ENCODE peak calls at places on chromosomes 7 and 10, in ten cellular contexts. One of them, this sample, is unnamed.

GRCh38 chr10:130654726-130655125 is 518.5 kb downstream of the GLRX3 start:
- DNase-seq in kidney: no peak
- DNase-seq in cardiac muscle cell: no peak
- DNase-seq in endothelial cell: no peak
- DNase-seq in D721Med: no peak
- DNase-seq in AG09309: no peak
- DNase-seq in fibroblast of the aortic adventitia: no peak
- DNase-seq in stomach: no peak
- DNase-seq in colonic mucosa: no peak
- DNase-seq in GM06990: no peak
- DNase-seq in this sample: no peak

GRCh38 chr7:92061154-92061553 is 73.1 kb downstream of the CYP51A1 start:
- DNase-seq in stomach: no peak
- DNase-seq in cardiac muscle cell: no peak
- DNase-seq in D721Med: no peak
- DNase-seq in endothelial cell: no peak
- DNase-seq in fibroblast of the aortic adventitia: no peak
- DNase-seq in GM06990: no peak
- DNase-seq in kidney: no peak
- DNase-seq in colonic mucosa: peak
- DNase-seq in AG09309: no peak
- DNase-seq in this sample: no peak

GRCh38 chr7:2032030-2032875 is 200.5 kb downstream of the MAD1L1 start:
- DNase-seq in D721Med: no peak
- DNase-seq in GM06990: no peak
- DNase-seq in stomach: peak
- DNase-seq in cardiac muscle cell: peak
- DNase-seq in endothelial cell: no peak
- DNase-seq in fibroblast of the aortic adventitia: peak
- DNase-seq in colonic mucosa: no peak
- DNase-seq in AG09309: no peak
- DNase-seq in kidney: peak
- DNase-seq in this sample: no peak

GRCh38 chr7:131859162-131859821 is 302.9 kb upstream of the PODXL start:
- DNase-seq in endothelial cell: peak
- DNase-seq in cardiac muscle cell: peak
- DNase-seq in AG09309: peak
- DNase-seq in GM06990: peak
- DNase-seq in stomach: peak
- DNase-seq in fibroblast of the aortic adventitia: peak
- DNase-seq in colonic mucosa: peak
- DNase-seq in kidney: no peak
- DNase-seq in D721Med: peak
- DNase-seq in this sample: peak

GRCh38 chr7:117963278-117964184 is 90.3 kb upstream of the CTTNBP2 start:
- DNase-seq in stomach: no peak
- DNase-seq in endothelial cell: no peak
- DNase-seq in cardiac muscle cell: no peak
- DNase-seq in D721Med: no peak
- DNase-seq in colonic mucosa: no peak
- DNase-seq in kidney: no peak
- DNase-seq in fibroblast of the aortic adventitia: no peak
- DNase-seq in AG09309: no peak
- DNase-seq in GM06990: no peak
- DNase-seq in this sample: no peak

GRCh38 chr7:34823650-34824258 is 165.7 kb downstream of the NPSR1 start:
- DNase-seq in endothelial cell: peak
- DNase-seq in fibroblast of the aortic adventitia: peak
- DNase-seq in GM06990: peak
- DNase-seq in colonic mucosa: peak
- DNase-seq in D721Med: no peak
- DNase-seq in cardiac muscle cell: peak
- DNase-seq in stomach: peak
- DNase-seq in kidney: no peak
- DNase-seq in AG09309: peak
- DNase-seq in this sample: peak

GRCh38 chr7:138460176-138460648 is at the start of gene TRIM24:
- DNase-seq in fibroblast of the aortic adventitia: peak
- DNase-seq in colonic mucosa: peak
- DNase-seq in cardiac muscle cell: peak
- DNase-seq in GM06990: peak
- DNase-seq in D721Med: no peak
- DNase-seq in AG09309: peak
- DNase-seq in kidney: peak
- DNase-seq in endothelial cell: no peak
- DNase-seq in stomach: no peak
- DNase-seq in this sample: no peak

GRCh38 chr10:5588603-5589002 is 63.8 kb downstream of the CALML3 start:
- DNase-seq in cardiac muscle cell: no peak
- DNase-seq in D721Med: no peak
- DNase-seq in GM06990: no peak
- DNase-seq in endothelial cell: no peak
- DNase-seq in kidney: peak
- DNase-seq in colonic mucosa: no peak
- DNase-seq in AG09309: no peak
- DNase-seq in fibroblast of the aortic adventitia: no peak
- DNase-seq in stomach: no peak
- DNase-seq in this sample: no peak

GRCh38 chr10:31358688-31359330 is 39.8 kb downstream of the ZEB1 start:
- DNase-seq in AG09309: no peak
- DNase-seq in fibroblast of the aortic adventitia: peak
- DNase-seq in cardiac muscle cell: peak
- DNase-seq in endothelial cell: no peak
- DNase-seq in GM06990: no peak
- DNase-seq in stomach: no peak
- DNase-seq in kidney: no peak
- DNase-seq in D721Med: no peak
- DNase-seq in colonic mucosa: no peak
- DNase-seq in this sample: no peak

GRCh38 chr10:31352436-31353226 is 33.6 kb downstream of the ZEB1 start:
- DNase-seq in kidney: no peak
- DNase-seq in D721Med: no peak
- DNase-seq in AG09309: no peak
- DNase-seq in cardiac muscle cell: no peak
- DNase-seq in fibroblast of the aortic adventitia: no peak
- DNase-seq in stomach: no peak
- DNase-seq in endothelial cell: no peak
- DNase-seq in colonic mucosa: no peak
- DNase-seq in GM06990: no peak
- DNase-seq in this sample: no peak

GRCh38 chr10:31347705-31348104 is 28.7 kb downstream of the ZEB1 start:
- DNase-seq in GM06990: no peak
- DNase-seq in stomach: no peak
- DNase-seq in endothelial cell: no peak
- DNase-seq in colonic mucosa: no peak
- DNase-seq in D721Med: no peak
- DNase-seq in kidney: no peak
- DNase-seq in fibroblast of the aortic adventitia: no peak
- DNase-seq in AG09309: no peak
- DNase-seq in cardiac muscle cell: no peak
- DNase-seq in this sample: no peak

GRCh38 chr10:31350891-31351290 is 31.9 kb downstream of the ZEB1 start:
- DNase-seq in endothelial cell: no peak
- DNase-seq in stomach: no peak
- DNase-seq in AG09309: no peak
- DNase-seq in fibroblast of the aortic adventitia: no peak
- DNase-seq in cardiac muscle cell: no peak
- DNase-seq in kidney: no peak
- DNase-seq in D721Med: no peak
- DNase-seq in colonic mucosa: no peak
- DNase-seq in GM06990: no peak
- DNase-seq in this sample: no peak

DNA sequence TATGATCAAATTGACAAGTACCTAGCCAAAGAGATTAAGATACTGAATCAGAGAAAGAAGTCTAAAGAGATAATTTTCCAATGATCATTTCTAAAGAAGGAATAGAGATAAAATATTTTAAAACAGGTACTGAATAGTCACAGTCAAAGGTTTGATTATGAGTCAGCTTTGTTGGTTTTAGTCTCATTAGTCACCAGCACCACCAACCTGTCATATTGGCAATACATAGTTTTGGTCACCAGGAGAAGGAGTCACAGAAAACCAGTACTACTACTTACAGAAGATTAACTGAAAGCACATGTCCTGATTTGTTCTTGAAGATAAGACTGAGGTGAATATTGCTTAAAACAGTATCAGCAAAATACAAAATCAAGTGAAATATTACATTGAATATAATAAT is 34.6 kb downstream of the ZEB1 start:
- DNase-seq in cardiac muscle cell: peak
- DNase-seq in D721Med: no peak
- DNase-seq in GM06990: peak
- DNase-seq in stomach: no peak
- DNase-seq in AG09309: peak
- DNase-seq in kidney: no peak
- DNase-seq in colonic mucosa: no peak
- DNase-seq in endothelial cell: no peak
- DNase-seq in fibroblast of the aortic adventitia: peak
- DNase-seq in this sample: no peak
- TF ChIP-seq CTCF in cardiac muscle cell: no peak
- TF ChIP-seq CTCF in D721Med: peak
- TF ChIP-seq CTCF in GM06990: peak
- TF ChIP-seq CTCF in stomach: no peak
- TF ChIP-seq CTCF in AG09309: peak
- TF ChIP-seq CTCF in kidney: no peak
- TF ChIP-seq CTCF in colonic mucosa: no peak
- TF ChIP-seq CTCF in endothelial cell: no peak
- TF ChIP-seq CTCF in fibroblast of the aortic adventitia: peak
- TF ChIP-seq CTCF in this sample: no peak

DNA sequence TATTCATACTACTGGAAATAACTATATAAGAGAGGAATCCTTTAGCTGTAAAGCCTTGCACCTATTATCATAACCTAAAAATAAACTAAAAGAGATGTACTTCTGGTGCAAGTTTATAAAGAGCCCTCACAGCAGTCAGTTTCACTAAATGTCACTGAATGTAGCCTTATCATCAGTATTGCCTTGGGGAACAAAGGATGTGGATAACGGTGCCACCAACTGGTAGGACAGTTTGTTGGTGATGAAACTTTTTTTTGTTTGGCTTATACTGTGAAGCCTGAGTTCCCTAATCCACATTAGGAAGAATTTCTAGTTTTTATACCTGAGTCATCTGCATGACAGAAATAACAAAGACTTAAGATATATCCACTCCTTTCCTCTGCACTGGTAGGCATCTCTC is 117.9 kb upstream of the COL1A2 start:
- DNase-seq in fibroblast of the aortic adventitia: peak
- DNase-seq in kidney: no peak
- DNase-seq in D721Med: no peak
- DNase-seq in colonic mucosa: no peak
- DNase-seq in stomach: no peak
- DNase-seq in cardiac muscle cell: peak
- DNase-seq in GM06990: no peak
- DNase-seq in AG09309: no peak
- DNase-seq in endothelial cell: no peak
- DNase-seq in this sample: no peak
- TF ChIP-seq CTCF in fibroblast of the aortic adventitia: peak
- TF ChIP-seq CTCF in kidney: peak
- TF ChIP-seq CTCF in D721Med: peak
- TF ChIP-seq CTCF in colonic mucosa: no peak
- TF ChIP-seq CTCF in stomach: no peak
- TF ChIP-seq CTCF in cardiac muscle cell: peak
- TF ChIP-seq CTCF in GM06990: peak
- TF ChIP-seq CTCF in AG09309: peak
- TF ChIP-seq CTCF in endothelial cell: no peak
- TF ChIP-seq CTCF in this sample: no peak

GRCh38 chr10:132576671-132577349 is 39.2 kb downstream of the INPP5A start:
- DNase-seq in GM06990: no peak
- DNase-seq in colonic mucosa: no peak
- DNase-seq in endothelial cell: no peak
- DNase-seq in D721Med: no peak
- DNase-seq in stomach: no peak
- DNase-seq in cardiac muscle cell: no peak
- DNase-seq in kidney: no peak
- DNase-seq in fibroblast of the aortic adventitia: no peak
- DNase-seq in AG09309: no peak
- DNase-seq in this sample: no peak
- TF ChIP-seq CTCF in GM06990: no peak
- TF ChIP-seq CTCF in colonic mucosa: no peak
- TF ChIP-seq CTCF in endothelial cell: no peak
- TF ChIP-seq CTCF in D721Med: no peak
- TF ChIP-seq CTCF in stomach: no peak
- TF ChIP-seq CTCF in cardiac muscle cell: no peak
- TF ChIP-seq CTCF in kidney: no peak
- TF ChIP-seq CTCF in fibroblast of the aortic adventitia: no peak
- TF ChIP-seq CTCF in AG09309: no peak
- TF ChIP-seq CTCF in this sample: no peak

GRCh38 chr10:124827474-124827873 is 25.9 kb downstream of the ABRAXAS2 start:
- DNase-seq in endothelial cell: no peak
- DNase-seq in fibroblast of the aortic adventitia: peak
- DNase-seq in D721Med: no peak
- DNase-seq in stomach: no peak
- DNase-seq in kidney: no peak
- DNase-seq in colonic mucosa: no peak
- DNase-seq in AG09309: peak
- DNase-seq in GM06990: no peak
- DNase-seq in cardiac muscle cell: peak
- DNase-seq in this sample: no peak
- TF ChIP-seq CTCF in endothelial cell: peak
- TF ChIP-seq CTCF in fibroblast of the aortic adventitia: peak
- TF ChIP-seq CTCF in D721Med: peak
- TF ChIP-seq CTCF in stomach: peak
- TF ChIP-seq CTCF in kidney: peak
- TF ChIP-seq CTCF in colonic mucosa: peak
- TF ChIP-seq CTCF in AG09309: peak
- TF ChIP-seq CTCF in GM06990: peak
- TF ChIP-seq CTCF in cardiac muscle cell: peak
- TF ChIP-seq CTCF in this sample: peak

DNA sequence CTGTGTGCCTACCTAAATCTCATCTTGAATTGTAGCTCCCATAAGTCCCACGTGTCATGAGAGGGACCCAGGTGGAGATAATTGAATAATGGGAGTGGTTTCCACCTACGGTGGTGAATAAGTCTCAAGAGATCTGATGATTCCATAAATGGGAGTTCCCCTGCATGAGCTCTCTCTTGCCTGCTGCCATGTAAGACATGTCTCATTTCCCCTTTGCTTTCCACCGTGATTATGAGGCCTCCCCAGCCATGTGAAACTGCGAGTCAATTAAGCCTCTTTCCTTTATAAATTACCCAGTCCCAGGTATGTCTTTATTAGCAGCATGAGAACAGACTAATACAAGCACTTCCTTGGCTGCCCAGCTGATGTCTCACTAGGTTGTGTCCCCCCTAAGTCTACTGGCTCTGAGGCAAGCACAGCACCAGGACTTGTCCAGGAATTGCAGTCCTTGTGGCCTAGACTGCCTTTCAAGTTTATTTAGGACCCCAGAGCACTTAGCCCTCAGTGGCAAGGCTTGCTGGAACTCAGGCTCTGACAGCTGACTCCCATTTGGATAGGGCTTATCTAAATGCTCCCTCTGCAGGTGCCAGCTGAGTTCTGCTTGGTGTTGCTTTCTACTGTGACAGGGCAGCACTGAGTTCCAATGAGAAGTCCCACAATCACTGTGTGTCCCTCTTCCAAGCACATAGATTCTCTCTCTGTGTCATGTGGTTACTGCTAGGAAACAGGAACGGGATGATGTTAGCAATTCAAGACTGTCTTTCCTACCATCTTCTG is 59.0 kb upstream of the TAS2R16 start:
- DNase-seq in AG09309: no peak
- DNase-seq in colonic mucosa: no peak
- DNase-seq in stomach: peak
- DNase-seq in fibroblast of the aortic adventitia: no peak
- DNase-seq in endothelial cell: peak
- DNase-seq in D721Med: no peak
- DNase-seq in GM06990: no peak
- DNase-seq in cardiac muscle cell: no peak
- DNase-seq in kidney: no peak
- DNase-seq in this sample: no peak
- TF ChIP-seq CTCF in AG09309: no peak
- TF ChIP-seq CTCF in colonic mucosa: no peak
- TF ChIP-seq CTCF in stomach: no peak
- TF ChIP-seq CTCF in fibroblast of the aortic adventitia: no peak
- TF ChIP-seq CTCF in endothelial cell: no peak
- TF ChIP-seq CTCF in D721Med: peak
- TF ChIP-seq CTCF in GM06990: peak
- TF ChIP-seq CTCF in cardiac muscle cell: no peak
- TF ChIP-seq CTCF in kidney: no peak
- TF ChIP-seq CTCF in this sample: no peak